ENCODE peak calls at places on chromosomes 6 and 20, in ten cellular contexts. J is EL, I is GDM1, S is A549, X is AG08395, V is adrenal gland, M is cardiac septum, F is neural crest cell, Q is right cardiac atrium, C is HT1080. Z is an unnamed sample.

GRCh38 chr6:83215131-83216047 is 22.2 kb downstream of the RWDD2A start:
- DNase-seq in F (peak), Q (peak), S (peak), C (peak), V (peak), M (no peak), J (peak), X (peak), I (peak), Z (peak)

GRCh38 chr20:37727247-37727956 is 33.6 kb downstream of the CTNNBL1 start:
- DNase-seq in X (peak), I (no peak), S (no peak), Q (no peak), F (peak), C (no peak), V (no peak), J (peak), M (no peak), Z (peak)

GRCh38 chr6:14372738-14373484 is 255.3 kb downstream of the CD83 start:
- DNase-seq in M (no peak), F (no peak), Q (no peak), X (no peak), I (no peak), J (no peak), S (no peak), C (no peak), V (no peak), Z (no peak)

GRCh38 chr6:75215291-75215690 is 9.4 kb upstream of the COL12A1 start:
- DNase-seq in F (no peak), I (no peak), J (no peak), M (no peak), C (no peak), X (no peak), S (no peak), Q (no peak), V (no peak), Z (no peak)

GRCh38 chr20:10992776-10993175 is 319.0 kb upstream of the JAG1 start:
- DNase-seq in Q (no peak), I (no peak), J (no peak), V (no peak), S (no peak), F (no peak), C (no peak), X (no peak), M (no peak), Z (no peak)

GRCh38 chr20:57627972-57628650 is 7.9 kb upstream of the ZBP1 start:
- DNase-seq in S (no peak), C (no peak), X (peak), F (no peak), J (peak), I (peak), Q (peak), V (no peak), M (no peak), Z (no peak)

GRCh38 chr20:32762754-32763201 is 593 bp downstream of the DNMT3B start:
- DNase-seq in I (no peak), V (peak), M (no peak), Q (peak), J (no peak), F (no peak), S (no peak), X (no peak), C (no peak), Z (peak)

GRCh38 chr20:40291483-40291882 is 397.6 kb downstream of the MAFB start:
- DNase-seq in C (no peak), V (no peak), S (no peak), F (no peak), J (no peak), X (no peak), M (no peak), I (no peak), Q (no peak), Z (no peak)

GRCh38 chr6:113690957-113691656 is 166.0 kb upstream of the MARCKS start:
- DNase-seq in Q (no peak), J (no peak), X (no peak), I (no peak), V (no peak), C (no peak), S (no peak), M (no peak), F (no peak), Z (no peak)

GRCh38 chr6:3625980-3626533 is 125.5 kb downstream of the PXDC1 start:
- DNase-seq in Q (no peak), S (no peak), I (no peak), F (no peak), V (no peak), J (no peak), M (peak), C (no peak), X (no peak), Z (no peak)

GRCh38 chr20:59411191-59411988 is 111.0 kb downstream of the EDN3 start:
- DNase-seq in S (no peak), X (no peak), Q (no peak), V (no peak), C (no peak), J (no peak), F (no peak), I (no peak), M (no peak), Z (peak)

GRCh38 chr6:111113731-111114438 is 26.6 kb downstream of the SLC16A10 start:
- DNase-seq in I (no peak), M (no peak), C (peak), X (peak), J (peak), F (no peak), S (no peak), Q (peak), V (peak), Z (no peak)